ENCODE peak calls at places on chromosome 5, in six cellular contexts. X, S, D, K, T and O are unnamed samples.

GRCh38 chr5:125274938-125275759 is 528.7 kb upstream of the ZNF608 start:
- DNase-seq in X (no peak), S (no peak), D (no peak), K (no peak), T (no peak), O (no peak)

GRCh38 chr5:174717826-174718455 is 6.4 kb upstream of the MSX2 start:
- DNase-seq in X (no peak), S (no peak), D (peak; percentile 8), K (no peak), T (no peak), O (no peak)

GRCh38 chr5:103407399-103407798 is 148.8 kb downstream of the MACIR start:
- DNase-seq in X (no peak), S (no peak), D (no peak), K (no peak), T (no peak), O (no peak)

GRCh38 chr5:78691073-78691960 is 42.7 kb upstream of the LHFPL2 start:
- DNase-seq in X (no peak), S (no peak), D (no peak), K (no peak), T (no peak), O (no peak)

GRCh38 chr5:178242416-178242815 is 9.8 kb upstream of the PHYKPL start:
- DNase-seq in X (no peak), S (peak; percentile 60), D (no peak), K (no peak), T (no peak), O (no peak)

GRCh38 chr5:139369181-139369580 is 13.9 kb downstream of the SLC23A1 start:
- DNase-seq in X (no peak), S (no peak), D (no peak), K (no peak), T (no peak), O (no peak)

GRCh38 chr5:172887735-172888134 is 53.7 kb downstream of the ERGIC1 start:
- DNase-seq in X (no peak), S (no peak), D (no peak), K (no peak), T (peak; percentile 98), O (peak; percentile 72)

GRCh38 chr5:90347462-90347861 is 62.1 kb downstream of the CETN3 start:
- DNase-seq in X (no peak), S (no peak), D (no peak), K (no peak), T (no peak), O (no peak)

GRCh38 chr5:169367861-169368260 is 66.9 kb upstream of the SLIT3 start:
- DNase-seq in X (no peak), S (no peak), D (no peak), K (no peak), T (peak; percentile 28), O (no peak)

GRCh38 chr5:139178948-139179347 is 19.2 kb downstream of the SIL1 start:
- DNase-seq in X (no peak), S (no peak), D (peak; percentile 56), K (no peak), T (peak; percentile 87), O (no peak)

GRCh38 chr5:140221697-140222223 is 46.8 kb downstream of the CYSTM1 start:
- DNase-seq in X (no peak), S (no peak), D (peak; percentile 78), K (no peak), T (peak; percentile 53), O (no peak)

GRCh38 chr5:11324521-11325289 is 563.7 kb upstream of the DAP start:
- DNase-seq in X (no peak), S (no peak), D (no peak), K (no peak), T (no peak), O (no peak)

GRCh38 chr5:52784741-52785140 is 3.0 kb upstream of the ITGA1 start:
- DNase-seq in X (no peak), S (no peak), D (no peak), K (no peak), T (no peak), O (no peak)

GRCh38 chr5:158456756-158457155 is 597.8 kb upstream of the CLINT1 start:
- DNase-seq in X (no peak), S (no peak), D (peak; percentile 85), K (peak; percentile 44), T (peak; percentile 77), O (no peak)

GRCh38 chr5:146059349-146060220 is 45.8 kb downstream of the PLAC8L1 start:
- DNase-seq in X (no peak), S (no peak), D (no peak), K (peak; percentile 35), T (peak; percentile 57), O (no peak)

GRCh38 chr5:41903382-41903891 is 707 bp upstream of the RIMOC1 start:
- DNase-seq in X (no peak), S (no peak), D (no peak), K (no peak), T (no peak), O (no peak)

GRCh38 chr5:180898621-180899246 is at the start of gene BTNL8:
- DNase-seq in X (no peak), S (no peak), D (peak; percentile 41), K (no peak), T (no peak), O (no peak)

GRCh38 chr5:172417983-172418630 is 36.2 kb downstream of the SH3PXD2B start:
- DNase-seq in X (peak; percentile 90), S (peak; percentile 95), D (peak; percentile 85), K (no peak), T (peak; percentile 100), O (peak; percentile 88)

GRCh38 chr5:138725153-138725884 is 27.9 kb upstream of the CTNNA1 start:
- DNase-seq in X (no peak), S (peak; percentile 72), D (peak; percentile 97), K (peak; percentile 43), T (peak; percentile 77), O (peak; percentile 60)

GRCh38 chr5:105150324-105150723 is 1587.7 kb upstream of the NUDT12 start:
- DNase-seq in X (no peak), S (no peak), D (no peak), K (no peak), T (no peak), O (no peak)

GRCh38 chr5:127863610-127864395 is 160.6 kb downstream of the CCDC192 start:
- DNase-seq in X (no peak), S (no peak), D (no peak), K (no peak), T (no peak), O (no peak)

DNA sequence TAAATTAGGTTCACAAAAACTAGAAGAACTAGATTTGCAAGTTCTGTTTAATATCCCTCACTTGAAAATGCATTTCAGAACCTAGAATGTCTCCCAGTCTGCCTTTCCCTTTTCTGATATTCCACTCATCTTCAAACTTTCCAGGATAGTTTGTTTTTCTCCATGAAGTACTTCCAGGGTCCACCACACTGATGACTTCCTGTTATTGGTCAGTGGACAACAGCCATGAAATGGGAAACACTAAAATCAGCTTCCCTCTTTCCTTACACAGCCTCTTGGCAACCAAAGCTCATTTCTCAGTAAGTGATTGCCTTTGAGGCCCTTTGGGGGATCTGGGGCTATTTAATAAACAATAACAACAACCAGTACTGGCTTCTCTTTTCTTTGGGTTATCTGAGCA is 68.6 kb downstream of the SERINC5 start:
- DNase-seq in X (no peak), S (no peak), D (no peak), K (no peak), T (no peak), O (no peak)
- H3K4me1 ChIP-seq in X (peaks cover 42% of the 10 kb centered on the region), S (peaks cover 11% of the 10 kb centered on the region), D (no peaks in the 10 kb centered on the region), K (peaks cover 9% of the 10 kb centered on the region), T (peaks cover 57% of the 10 kb centered on the region), O (peaks cover 56% of the 10 kb centered on the region)

GRCh38 chr5:50359187-50359586 is 81.9 kb downstream of the EMB start:
- DNase-seq in X (no peak), S (no peak), D (no peak), K (no peak), T (no peak), O (no peak)
- H3K9me3 ChIP-seq in X (no peaks in the 10 kb centered on the region), S (no peaks in the 10 kb centered on the region), D (no peaks in the 10 kb centered on the region), K (peaks cover 3% of the 10 kb centered on the region), T (no peaks in the 10 kb centered on the region), O (no peaks in the 10 kb centered on the region)

DNA sequence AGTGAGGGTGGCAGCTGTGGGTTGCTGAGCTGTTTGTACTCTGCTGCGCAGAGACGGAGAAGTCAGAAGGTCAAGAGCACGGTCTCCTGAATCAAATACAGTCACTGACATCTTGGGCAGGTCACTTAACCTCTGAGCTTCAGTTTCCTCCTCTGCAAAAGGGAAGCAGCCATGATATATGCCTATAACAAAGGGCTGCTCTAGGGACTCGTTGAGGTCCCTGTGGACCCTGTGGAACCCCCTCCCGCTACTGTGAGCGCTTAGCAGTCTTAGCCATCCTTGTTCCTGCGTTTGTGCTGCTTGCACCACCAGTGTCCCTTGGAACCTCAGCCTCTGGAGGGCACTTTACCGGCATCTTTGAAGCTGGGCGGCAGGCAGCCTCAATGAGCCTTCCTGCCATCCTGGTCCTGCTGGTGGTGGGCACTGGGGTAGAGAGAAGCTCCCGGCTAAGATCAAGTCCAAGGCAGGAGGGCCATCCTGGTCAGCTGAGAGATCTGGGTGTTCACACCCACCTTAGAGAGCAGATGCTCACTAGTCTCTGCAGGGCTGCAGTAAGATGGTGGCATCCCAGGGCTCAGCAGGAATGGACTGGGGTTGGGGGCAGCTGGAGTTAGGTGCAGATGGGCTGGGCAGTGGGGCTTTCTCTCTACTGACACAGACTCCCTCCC is 8.7 kb downstream of the JADE2 start:
- DNase-seq in X (no peak), S (no peak), D (no peak), K (no peak), T (no peak), O (no peak)
- H3K4me1 ChIP-seq in X (peaks cover 49% of the 10 kb centered on the region), S (peaks cover 30% of the 10 kb centered on the region), D (peaks cover 4% of the 10 kb centered on the region), K (peaks cover 26% of the 10 kb centered on the region), T (no peaks in the 10 kb centered on the region), O (peaks cover 50% of the 10 kb centered on the region)

GRCh38 chr5:113255579-113256210 is 179.1 kb downstream of the TSSK1B start:
- DNase-seq in X (no peak), S (no peak), D (no peak), K (no peak), T (no peak), O (no peak)
- H3K9me3 ChIP-seq in X (no peaks in the 10 kb centered on the region), S (no peaks in the 10 kb centered on the region), D (no peaks in the 10 kb centered on the region), K (no peaks in the 10 kb centered on the region), T (no peaks in the 10 kb centered on the region), O (no peaks in the 10 kb centered on the region)

GRCh38 chr5:142425286-142426065 is 100.7 kb upstream of the SPRY4 start:
- DNase-seq in X (no peak), S (no peak), D (no peak), K (no peak), T (no peak), O (no peak)
- H3K4me1 ChIP-seq in X (peaks cover 8% of the 10 kb centered on the region), S (peaks cover 6% of the 10 kb centered on the region), D (peaks cover 20% of the 10 kb centered on the region), K (peaks cover 14% of the 10 kb centered on the region), T (peaks cover 2% of the 10 kb centered on the region), O (peaks cover 29% of the 10 kb centered on the region)

GRCh38 chr5:56615750-56616149 is 199.6 kb upstream of the MAP3K1 start:
- DNase-seq in X (no peak), S (no peak), D (no peak), K (no peak), T (no peak), O (no peak)
- H3K9me3 ChIP-seq in X (peaks cover 8% of the 10 kb centered on the region), S (peaks cover 2% of the 10 kb centered on the region), D (peaks cover 11% of the 10 kb centered on the region), K (no peaks in the 10 kb centered on the region), T (no peaks in the 10 kb centered on the region), O (peaks cover 16% of the 10 kb centered on the region)

DNA sequence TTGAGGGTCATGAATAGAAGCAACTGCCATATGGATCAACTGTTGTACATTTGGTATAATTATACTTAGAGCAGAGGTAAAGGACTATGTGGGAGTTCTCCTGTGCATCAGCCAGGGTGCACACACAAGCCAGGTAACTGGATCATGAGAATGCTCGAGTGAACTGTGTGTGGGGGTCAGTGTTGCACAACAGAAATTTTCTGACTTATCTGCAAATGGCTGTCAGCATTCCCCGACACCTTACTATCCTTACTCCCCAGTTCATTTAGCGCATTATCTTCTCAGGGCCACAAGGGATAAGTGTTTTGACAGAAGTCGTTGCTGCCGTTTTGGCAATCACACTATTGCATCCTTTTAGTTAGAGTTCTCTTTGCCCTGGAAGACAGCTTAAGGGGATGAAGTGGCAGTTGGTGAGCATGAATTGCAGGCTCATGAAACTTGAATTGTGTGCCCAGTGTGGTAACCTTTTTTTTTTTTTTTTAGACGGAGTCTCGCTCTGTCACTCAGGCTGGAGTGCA is 1.7 kb downstream of the CANX start:
- DNase-seq in X (no peak), S (no peak), D (peak; percentile 32), K (no peak), T (peak; percentile 27), O (no peak)
- H3K4me1 ChIP-seq in X (peaks cover 27% of the 10 kb centered on the region), S (peaks cover 2% of the 10 kb centered on the region), D (peaks cover 3% of the 10 kb centered on the region), K (peaks cover 5% of the 10 kb centered on the region), T (peaks cover 9% of the 10 kb centered on the region), O (peaks cover 33% of the 10 kb centered on the region)